ENCODE peak calls at places on chromosomes 7 and 10, in seven cellular contexts. M is posterior cingulate gyrus; T is GM18507; I is osteocyte; R is effector memory CD8-positive, alpha-beta T cell; D is HFFc6; W is OCI-M1. H is an unnamed sample.

GRCh38 chr10:454860-455259 is 234.6 kb downstream of the DIP2C start:
- DNase-seq in W (no peak), M (no peak), R (no peak), T (no peak), D (peak; percentile 94), I (no peak), H (no peak)

GRCh38 chr10:98478430-98479222 is 31.9 kb upstream of the HPS1 start:
- DNase-seq in R (no peak), W (no peak), I (no peak), T (no peak), D (peak; percentile 42), M (no peak), H (no peak)

GRCh38 chr10:132328738-132329137 is 3.3 kb upstream of the LRRC27 start:
- DNase-seq in R (no peak), W (no peak), D (no peak), I (no peak), M (no peak), T (no peak), H (no peak)

GRCh38 chr7:111730476-111731300 is 168.4 kb upstream of the IMMP2L start:
- DNase-seq in I (no peak), M (no peak), W (peak; percentile 78), R (no peak), D (peak; percentile 31), T (no peak), H (no peak)

GRCh38 chr10:8159628-8160165 is 105.2 kb downstream of the GATA3 start:
- DNase-seq in D (no peak), M (no peak), R (no peak), I (no peak), T (no peak), W (no peak), H (no peak)

GRCh38 chr10:102621418-102622325 is 22.6 kb upstream of the TRIM8 start:
- DNase-seq in D (no peak), T (no peak), I (no peak), W (no peak), M (no peak), R (no peak), H (no peak)

GRCh38 chr7:157972914-157973313 is 614.7 kb downstream of the PTPRN2 start:
- DNase-seq in D (no peak), M (no peak), W (no peak), R (no peak), T (no peak), I (no peak), H (no peak)

GRCh38 chr7:102973096-102973802 is 60.4 kb downstream of the LRRC17 start:
- DNase-seq in I (no peak), D (no peak), R (no peak), T (no peak), W (no peak), M (no peak), H (peak; percentile 64)

GRCh38 chr10:12600652-12601051 is 251.3 kb downstream of the CAMK1D start:
- DNase-seq in T (no peak), M (no peak), R (no peak), D (no peak), W (no peak), I (no peak), H (no peak)

GRCh38 chr10:116113721-116114501 is 159.1 kb downstream of the GFRA1 start:
- DNase-seq in I (no peak), M (no peak), W (no peak), T (no peak), R (no peak), D (peak; percentile 92), H (no peak)

GRCh38 chr7:84735021-84735420 is 451.8 kb downstream of the SEMA3D start:
- DNase-seq in W (peak; percentile 33), D (no peak), T (no peak), R (no peak), I (no peak), M (no peak), H (no peak)

GRCh38 chr10:86756511-86757109 is at the start of gene BMPR1A:
- DNase-seq in M (no peak), W (no peak), D (peak; percentile 77), R (no peak), I (peak; percentile 98), T (no peak), H (no peak)

GRCh38 chr10:108052981-108053380 is 888.5 kb upstream of the SORCS1 start:
- DNase-seq in R (no peak), M (no peak), T (no peak), D (no peak), W (no peak), I (no peak), H (no peak)

GRCh38 chr10:108899686-108900085 is 1023.6 kb downstream of the XPNPEP1 start:
- DNase-seq in I (no peak), W (no peak), R (no peak), D (no peak), M (no peak), T (no peak), H (no peak)

GRCh38 chr10:35783305-35783838 is 141.3 kb upstream of the FZD8 start:
- DNase-seq in T (no peak), D (peak; percentile 3), R (no peak), W (no peak), M (no peak), I (no peak), H (no peak)

GRCh38 chr7:124780608-124781007 is 15.0 kb upstream of the GPR37 start:
- DNase-seq in M (no peak), R (no peak), I (no peak), W (no peak), T (no peak), D (no peak), H (no peak)

GRCh38 chr10:602391-603005 is 87.0 kb downstream of the DIP2C start:
- DNase-seq in T (no peak), D (no peak), R (no peak), M (no peak), I (no peak), W (no peak), H (no peak)

GRCh38 chr10:14433147-14433546 is 102.4 kb upstream of the FRMD4A start:
- DNase-seq in I (no peak), W (no peak), M (no peak), D (no peak), T (no peak), R (no peak), H (no peak)

GRCh38 chr10:68576118-68576517 is 16.0 kb downstream of the TET1 start:
- DNase-seq in T (no peak), D (no peak), M (no peak), R (no peak), I (no peak), W (peak; percentile 32), H (no peak)

GRCh38 chr7:82841828-82842227 is 320.9 kb downstream of the PCLO start:
- DNase-seq in I (no peak), M (no peak), W (no peak), T (no peak), D (peak; percentile 2), R (no peak), H (no peak)